ENCODE peak calls at places on chromosomes 6 and 20, in four cellular contexts. One of them, this sample, is unnamed.

GRCh38 chr20:8997720-8998119 is 71.2 kb upstream of the PLCB4 start:
- DNase-seq in HL-60: no peak
- DNase-seq in K562: peak; percentile 6
- DNase-seq in GM12878: no peak
- DNase-seq in this sample: no peak

GRCh38 chr6:135030532-135031178 is 24.0 kb downstream of the HBS1L start:
- DNase-seq in HL-60: no peak
- DNase-seq in K562: no peak
- DNase-seq in GM12878: no peak
- DNase-seq in this sample: no peak

GRCh38 chr6:146361367-146361924 is 182.2 kb upstream of the RAB32 start:
- DNase-seq in HL-60: no peak
- DNase-seq in K562: no peak
- DNase-seq in GM12878: no peak
- DNase-seq in this sample: no peak

GRCh38 chr6:37680668-37681067 is 17.0 kb downstream of the MDGA1 start:
- DNase-seq in HL-60: no peak
- DNase-seq in K562: no peak
- DNase-seq in GM12878: no peak
- DNase-seq in this sample: no peak

GRCh38 chr6:155887431-155887830 is 431.8 kb upstream of the NOX3 start:
- DNase-seq in HL-60: no peak
- DNase-seq in K562: no peak
- DNase-seq in GM12878: no peak
- DNase-seq in this sample: no peak

GRCh38 chr6:38959138-38959537 is 89.4 kb upstream of the GLP1R start:
- DNase-seq in HL-60: no peak
- DNase-seq in K562: no peak
- DNase-seq in GM12878: no peak
- DNase-seq in this sample: no peak

GRCh38 chr20:41509801-41510200 is 108.4 kb downstream of the CHD6 start:
- DNase-seq in HL-60: no peak
- DNase-seq in K562: no peak
- DNase-seq in GM12878: no peak
- DNase-seq in this sample: no peak

GRCh38 chr6:27829453-27830211 is 82.6 kb downstream of the OR2B2 start:
- DNase-seq in HL-60: no peak
- DNase-seq in K562: no peak
- DNase-seq in GM12878: no peak
- DNase-seq in this sample: no peak

GRCh38 chr20:34111057-34111711 is 859 bp downstream of the EIF2S2 start:
- DNase-seq in HL-60: no peak
- DNase-seq in K562: no peak
- DNase-seq in GM12878: no peak
- DNase-seq in this sample: no peak
- TF ChIP-seq SPI1 in HL-60: peak; percentile 38
- TF ChIP-seq SPI1 in K562: no peak
- TF ChIP-seq SPI1 in GM12878: no peak
- TF ChIP-seq SPI1 in this sample: no peak

GRCh38 chr20:19757487-19757972 is 528 bp upstream of the RIN2 start:
- DNase-seq in HL-60: no peak
- DNase-seq in K562: no peak
- DNase-seq in GM12878: no peak
- DNase-seq in this sample: no peak

GRCh38 chr20:19760371-19760721 is 2.3 kb downstream of the RIN2 start:
- DNase-seq in HL-60: no peak
- DNase-seq in K562: no peak
- DNase-seq in GM12878: no peak
- DNase-seq in this sample: no peak

GRCh38 chr20:19758888-19759331 is 852 bp downstream of the RIN2 start:
- DNase-seq in HL-60: no peak
- DNase-seq in K562: no peak
- DNase-seq in GM12878: no peak
- DNase-seq in this sample: no peak

GRCh38 chr20:19756756-19757486 is 1.1 kb upstream of the RIN2 start:
- DNase-seq in HL-60: no peak
- DNase-seq in K562: no peak
- DNase-seq in GM12878: no peak
- DNase-seq in this sample: no peak

DNA sequence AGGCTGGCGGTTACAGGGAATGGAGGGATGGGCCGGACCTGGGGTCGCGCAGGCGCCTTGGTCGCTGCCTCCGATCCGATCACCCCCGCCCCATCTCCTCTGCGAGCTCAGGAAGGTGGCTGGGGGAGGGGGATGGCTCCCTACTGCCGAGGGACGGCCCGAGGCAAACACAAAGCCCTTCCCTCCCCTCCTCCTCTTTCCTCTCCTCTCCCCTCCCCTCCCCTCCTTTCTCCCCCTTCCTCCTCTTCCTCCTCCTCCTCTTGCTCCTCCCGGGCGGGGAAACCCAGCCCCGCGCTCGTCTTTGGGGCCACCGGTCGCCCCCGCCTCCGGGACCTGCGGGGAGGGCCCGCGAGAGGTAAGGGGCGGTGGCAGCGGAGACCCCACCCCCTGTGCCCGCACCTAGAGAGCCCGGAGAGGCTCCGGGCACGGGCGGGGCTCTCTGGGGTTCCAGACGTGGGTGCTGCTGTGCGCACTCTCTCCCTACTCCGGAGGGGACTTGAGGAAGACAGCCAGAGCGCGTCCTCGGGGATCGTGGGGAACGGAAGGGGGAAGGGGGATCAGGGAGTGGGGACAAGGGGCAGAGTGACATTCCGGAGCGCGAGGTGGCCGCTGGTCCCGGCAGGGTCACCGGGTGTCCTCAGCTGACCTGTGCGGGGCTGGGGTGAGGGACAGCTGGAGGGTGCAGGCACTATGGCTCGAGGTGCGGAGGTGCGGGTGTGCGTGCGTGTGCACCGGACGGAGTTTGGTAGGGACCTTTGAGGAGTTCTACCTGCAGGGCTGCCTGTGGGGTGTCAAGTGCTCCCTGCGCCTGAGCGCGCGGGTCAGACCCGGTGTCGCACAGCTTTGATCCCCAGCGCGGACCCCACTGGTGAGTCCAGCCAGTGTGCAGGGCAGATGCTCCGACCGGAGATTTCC is at the start of gene RIN2:
- DNase-seq in HL-60: no peak
- DNase-seq in K562: no peak
- DNase-seq in GM12878: no peak
- DNase-seq in this sample: no peak
- TF ChIP-seq POLR2AphosphoS5 in HL-60: no peak
- TF ChIP-seq POLR2AphosphoS5 in K562: no peak
- TF ChIP-seq POLR2AphosphoS5 in GM12878: no peak
- TF ChIP-seq POLR2AphosphoS5 in this sample: no peak

GRCh38 chr20:38840053-38840893 is 34.8 kb downstream of the PPP1R16B start:
- DNase-seq in HL-60: no peak
- DNase-seq in K562: peak; percentile 35
- DNase-seq in GM12878: no peak
- DNase-seq in this sample: no peak
- TF ChIP-seq SPI1 in HL-60: no peak
- TF ChIP-seq SPI1 in K562: no peak
- TF ChIP-seq SPI1 in GM12878: no peak
- TF ChIP-seq SPI1 in this sample: no peak

GRCh38 chr20:62641749-62642665 is at the start of gene SLCO4A1:
- DNase-seq in HL-60: peak; percentile 87
- DNase-seq in K562: peak; percentile 99
- DNase-seq in GM12878: no peak
- DNase-seq in this sample: peak; percentile 97
- TF ChIP-seq POLR2AphosphoS5 in HL-60: peak; percentile 75
- TF ChIP-seq POLR2AphosphoS5 in K562: peak; percentile 53
- TF ChIP-seq POLR2AphosphoS5 in GM12878: peak; percentile 52
- TF ChIP-seq POLR2AphosphoS5 in this sample: no peak

GRCh38 chr6:129312865-129313264 is 397.1 kb downstream of the ARHGAP18 start:
- DNase-seq in HL-60: no peak
- DNase-seq in K562: no peak
- DNase-seq in GM12878: no peak
- DNase-seq in this sample: no peak

GRCh38 chr6:129320892-129321291 is 389.1 kb downstream of the ARHGAP18 start:
- DNase-seq in HL-60: no peak
- DNase-seq in K562: no peak
- DNase-seq in GM12878: no peak
- DNase-seq in this sample: no peak

GRCh38 chr6:129314575-129314974 is 395.4 kb downstream of the ARHGAP18 start:
- DNase-seq in HL-60: no peak
- DNase-seq in K562: no peak
- DNase-seq in GM12878: no peak
- DNase-seq in this sample: no peak

GRCh38 chr6:129321303-129321702 is 388.7 kb downstream of the ARHGAP18 start:
- DNase-seq in HL-60: no peak
- DNase-seq in K562: no peak
- DNase-seq in GM12878: no peak
- DNase-seq in this sample: no peak

DNA sequence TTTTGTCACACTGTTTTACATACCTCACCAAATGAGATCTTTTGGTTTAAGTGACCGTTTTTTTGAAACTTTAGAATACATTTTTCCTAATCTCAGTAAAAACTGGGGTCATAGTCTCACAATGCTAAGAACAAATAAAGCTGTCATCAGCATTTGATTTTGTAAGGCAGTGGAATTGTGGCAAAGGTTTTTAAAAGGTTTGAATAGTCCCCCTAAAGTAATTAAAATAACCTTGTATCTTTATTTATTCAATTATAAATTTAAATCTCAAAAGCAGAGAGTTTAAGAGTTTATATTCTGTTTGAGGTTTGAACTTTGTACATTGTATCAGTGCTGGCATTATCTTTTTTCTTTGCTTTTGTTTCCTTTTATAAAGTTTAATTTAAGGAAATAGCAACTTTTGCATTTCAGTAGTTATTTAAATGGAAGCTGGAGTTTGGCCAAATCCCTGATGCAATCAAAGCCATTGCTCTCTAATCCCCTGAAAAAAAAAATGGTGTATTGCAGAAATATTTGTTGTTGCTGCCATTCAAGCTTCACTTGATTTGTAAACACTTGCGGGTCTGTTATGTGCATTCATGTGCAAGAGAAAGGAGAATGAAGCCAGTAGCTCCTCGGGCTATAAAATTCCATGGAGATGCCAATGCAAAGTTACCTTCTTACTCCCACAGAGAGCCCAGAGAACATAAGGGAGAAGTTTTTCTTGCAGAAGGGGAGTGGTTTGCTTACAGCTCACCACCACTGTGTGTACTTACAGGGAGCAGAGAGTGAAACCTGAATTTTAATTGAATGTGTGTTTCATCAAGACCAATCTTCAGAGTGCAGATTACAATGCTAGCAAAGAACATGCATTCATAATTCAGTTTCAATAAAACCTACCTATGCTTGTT is 391.8 kb downstream of the ARHGAP18 start:
- DNase-seq in HL-60: no peak
- DNase-seq in K562: no peak
- DNase-seq in GM12878: no peak
- DNase-seq in this sample: no peak
- TF ChIP-seq SPI1 in HL-60: no peak
- TF ChIP-seq SPI1 in K562: no peak
- TF ChIP-seq SPI1 in GM12878: no peak
- TF ChIP-seq SPI1 in this sample: no peak

GRCh38 chr6:81609736-81610135 is 142.7 kb downstream of the TENT5A start:
- DNase-seq in HL-60: no peak
- DNase-seq in K562: no peak
- DNase-seq in GM12878: no peak
- DNase-seq in this sample: no peak
- TF ChIP-seq POLR2AphosphoS5 in HL-60: no peak
- TF ChIP-seq POLR2AphosphoS5 in K562: no peak
- TF ChIP-seq POLR2AphosphoS5 in GM12878: no peak
- TF ChIP-seq POLR2AphosphoS5 in this sample: no peak

GRCh38 chr6:161889324-161889723 is 615.5 kb upstream of the AGPAT4 start:
- DNase-seq in HL-60: no peak
- DNase-seq in K562: no peak
- DNase-seq in GM12878: no peak
- DNase-seq in this sample: no peak
- TF ChIP-seq SPI1 in HL-60: no peak
- TF ChIP-seq SPI1 in K562: no peak
- TF ChIP-seq SPI1 in GM12878: no peak
- TF ChIP-seq SPI1 in this sample: no peak

GRCh38 chr20:31719644-31720485 is 2.8 kb downstream of the BCL2L1 start:
- DNase-seq in HL-60: no peak
- DNase-seq in K562: peak; percentile 15
- DNase-seq in GM12878: no peak
- DNase-seq in this sample: no peak
- TF ChIP-seq POLR2AphosphoS5 in HL-60: no peak
- TF ChIP-seq POLR2AphosphoS5 in K562: no peak
- TF ChIP-seq POLR2AphosphoS5 in GM12878: no peak
- TF ChIP-seq POLR2AphosphoS5 in this sample: no peak

DNA sequence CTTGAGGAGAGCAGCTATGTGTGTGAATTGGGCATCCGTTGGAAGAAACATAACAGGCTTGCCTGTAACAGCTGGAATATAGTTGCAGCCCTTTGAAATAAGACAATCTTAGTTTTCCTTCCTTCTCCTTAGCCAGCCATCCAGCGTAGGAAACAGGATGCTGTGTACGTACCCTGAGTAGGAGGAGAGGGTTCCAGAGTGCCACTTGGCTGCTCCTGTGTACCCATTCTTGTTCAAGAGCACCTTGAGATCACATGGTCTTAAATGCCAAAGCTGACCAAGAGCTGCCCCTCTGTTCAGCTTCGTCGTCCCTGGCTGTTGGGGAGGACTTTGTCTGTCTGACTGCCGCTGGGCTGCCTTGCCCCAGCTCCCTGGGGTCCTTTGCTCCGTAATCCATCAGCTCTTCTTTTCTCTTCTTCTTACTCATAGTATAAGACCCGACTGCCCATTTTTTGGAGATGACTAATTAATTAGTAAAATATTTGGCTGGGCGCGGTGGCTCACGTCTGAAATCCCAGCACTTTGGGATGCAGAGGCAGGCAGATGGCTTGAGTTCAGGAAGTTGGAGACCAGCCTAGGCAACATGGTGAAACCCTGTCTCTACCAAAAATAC is 49.0 kb downstream of the RREB1 start:
- DNase-seq in HL-60: no peak
- DNase-seq in K562: no peak
- DNase-seq in GM12878: no peak
- DNase-seq in this sample: no peak
- TF ChIP-seq SPI1 in HL-60: no peak
- TF ChIP-seq SPI1 in K562: no peak
- TF ChIP-seq SPI1 in GM12878: no peak
- TF ChIP-seq SPI1 in this sample: no peak

DNA sequence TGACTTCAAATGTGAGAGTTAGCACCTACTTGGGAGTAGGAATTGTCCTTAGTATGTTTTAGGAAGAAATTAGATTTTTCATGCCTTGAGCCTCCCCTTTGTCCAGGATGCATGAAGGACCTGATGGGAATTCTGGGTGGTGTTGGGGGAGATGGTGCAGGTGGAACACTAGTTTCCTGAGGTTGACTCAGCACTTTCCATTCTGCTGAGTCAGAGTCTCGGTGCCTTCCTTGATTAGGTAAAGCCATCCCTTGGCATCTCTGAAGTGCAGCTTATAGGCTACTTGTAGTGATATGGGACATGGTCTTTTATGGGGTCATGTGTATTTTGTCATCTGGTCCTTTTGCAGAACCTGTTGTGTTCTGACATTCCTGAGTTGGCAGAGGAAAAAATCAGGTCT is 105.3 kb downstream of the PHACTR3 start:
- DNase-seq in HL-60: no peak
- DNase-seq in K562: no peak
- DNase-seq in GM12878: no peak
- DNase-seq in this sample: no peak
- TF ChIP-seq POLR2AphosphoS5 in HL-60: no peak
- TF ChIP-seq POLR2AphosphoS5 in K562: no peak
- TF ChIP-seq POLR2AphosphoS5 in GM12878: no peak
- TF ChIP-seq POLR2AphosphoS5 in this sample: no peak

This sample was measured in GM12891.